ENCODE peak calls at places on chromosomes 4 and X, in four cellular contexts. P, X, Q and A are unnamed samples. For H3K4me1, the result is how much of the 10 kb centered on the place peaks cover.

GRCh38 chrX:5775985-5776384 is 452.7 kb downstream of the NLGN4X start:
- DNase-seq in P (no peak), X (no peak), Q (no peak), A (no peak)

GRCh38 chr4:7189475-7190277 is 2.7 kb upstream of the SORCS2 start:
- DNase-seq in X (no peak), Q (peak), P (no peak), A (no peak)

GRCh38 chr4:142345909-142346308 is 500.2 kb downstream of the INPP4B start:
- DNase-seq in X (no peak), P (no peak), Q (no peak), A (no peak)

GRCh38 chr4:19844436-19844835 is 407.3 kb upstream of the SLIT2 start:
- DNase-seq in Q (peak), P (no peak), X (peak), A (no peak)

GRCh38 chr4:70709551-70710080 is 12.1 kb upstream of the RUFY3 start:
- DNase-seq in Q (no peak), P (no peak), X (no peak), A (no peak)

GRCh38 chr4:48909697-48910096 is 3.1 kb upstream of the OCIAD2 start:
- DNase-seq in P (no peak), X (peak), Q (peak), A (no peak)

GRCh38 chr4:7354937-7355336 is 79.8 kb downstream of the PSAPL1 start:
- DNase-seq in Q (no peak), X (peak), P (no peak), A (no peak)

GRCh38 chrX:9464435-9465371 is at the start of gene TBL1X:
- DNase-seq in Q (peak), P (peak), X (peak), A (no peak)

GRCh38 chrX:149572743-149573142 is 14.5 kb downstream of the MAGEA9B start:
- DNase-seq in Q (no peak), X (no peak), P (no peak), A (no peak)

DNA sequence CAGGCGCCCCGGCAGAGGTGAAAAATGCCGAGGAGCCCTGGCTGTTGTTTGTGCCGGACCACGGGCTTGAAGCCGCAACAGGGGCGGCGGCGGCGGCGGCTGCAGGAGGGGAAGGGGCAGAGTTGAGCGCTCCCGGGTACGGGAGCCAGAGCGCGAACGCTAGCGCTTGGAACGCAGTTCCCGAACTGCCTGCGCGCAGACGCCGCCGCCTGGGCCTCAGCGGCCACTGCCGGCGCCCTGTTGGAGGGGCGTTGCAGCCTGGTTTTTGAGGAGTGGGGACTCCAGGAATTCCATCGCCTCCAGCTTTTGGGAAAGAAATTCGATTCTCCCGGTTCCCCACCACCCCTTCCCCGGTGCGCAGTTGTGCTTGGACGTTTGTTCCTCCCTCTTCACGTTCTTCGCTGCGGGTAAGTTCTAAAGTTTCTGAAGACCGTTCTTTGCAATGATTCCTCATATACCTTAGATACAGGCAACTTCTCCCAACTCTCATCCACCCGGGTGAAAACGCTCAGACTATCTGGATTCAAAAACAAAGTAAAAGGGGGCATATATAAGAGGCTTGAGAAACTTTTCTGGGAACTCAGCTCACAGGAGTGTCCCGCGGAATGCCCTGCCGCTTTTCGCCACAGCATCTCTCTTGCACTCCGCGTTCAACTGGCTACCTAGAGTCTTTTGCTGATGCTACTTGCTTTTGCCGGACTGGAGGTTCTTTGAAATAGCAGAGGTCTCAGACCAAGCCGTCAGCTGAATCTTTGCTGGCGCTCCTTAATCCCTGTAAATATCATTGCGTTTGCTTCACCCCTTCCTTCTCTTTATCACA is 1.0 kb downstream of the FAT4 start:
- DNase-seq in P (no peak), X (peak), Q (peak), A (no peak)
- H3K27ac ChIP-seq in P (no peak), X (peak), Q (peak), A (peak)

GRCh38 chrX:48714573-48714972 is 18.0 kb downstream of the SUV39H1 start:
- DNase-seq in Q (no peak), X (peak), P (peak), A (no peak)
- H3K4me1 ChIP-seq in Q (under half), X (under half), P (half or more), A (under half)

GRCh38 chrX:47366051-47366722 is 4.2 kb upstream of the ZNF157 start:
- DNase-seq in P (peak), X (peak), Q (peak), A (peak)
- H3K4me3 ChIP-seq in P (peak), X (peak), Q (peak), A (peak)

GRCh38 chr4:117771647-117772337 is 262.5 kb upstream of the NDST3 start:
- DNase-seq in X (no peak), Q (no peak), P (no peak), A (no peak)
- H3K27ac ChIP-seq in X (no peak), Q (no peak), P (no peak), A (no peak)

GRCh38 chr4:2807571-2807970 is 14.7 kb downstream of the SH3BP2 start:
- DNase-seq in Q (no peak), X (no peak), P (no peak), A (no peak)
- H3K4me1 ChIP-seq in Q (half or more), X (under half), P (under half), A (under half)